ENCODE peak calls at places on chromosome 12, in six cellular contexts. T is HCT116, B is HFF-Myc, J is A549, N is tibial artery, S is left ventricle myocardium inferior. C is an unnamed sample.

GRCh38 chr12:51023625-51024395 is 2.4 kb downstream of the SLC11A2 start:
- DNase-seq in B (no peak), S (no peak), N (no peak), J (no peak), T (no peak), C (no peak)

GRCh38 chr12:47302111-47302597 is 222.4 kb upstream of the AMIGO2 start:
- DNase-seq in N (no peak), B (no peak), J (peak), S (no peak), T (no peak), C (no peak)

GRCh38 chr12:49703647-49704137 is 3.5 kb downstream of the FMNL3 start:
- DNase-seq in N (no peak), S (no peak), J (no peak), T (no peak), B (no peak), C (no peak)

GRCh38 chr12:12441891-12442461 is 85.1 kb downstream of the BORCS5 start:
- DNase-seq in J (no peak), T (no peak), B (no peak), S (no peak), N (no peak), C (no peak)

GRCh38 chr12:50740307-50740706 is 23.6 kb upstream of the ATF1 start:
- DNase-seq in N (no peak), T (no peak), B (no peak), S (no peak), J (no peak), C (no peak)

GRCh38 chr12:74370608-74371216 is 166.9 kb upstream of the ATXN7L3B start:
- DNase-seq in B (no peak), J (no peak), S (no peak), N (no peak), T (no peak), C (no peak)

GRCh38 chr12:3342051-3342450 is 149.0 kb upstream of the PRMT8 start:
- DNase-seq in T (no peak), B (peak), N (no peak), J (no peak), S (peak), C (peak)

GRCh38 chr12:96889273-96889933 is 17.7 kb upstream of the NEDD1 start:
- DNase-seq in T (no peak), J (peak), B (no peak), N (no peak), S (no peak), C (no peak)

GRCh38 chr12:112988224-112988623 is 9.9 kb downstream of the OAS2 start:
- DNase-seq in T (no peak), N (no peak), B (no peak), S (no peak), J (no peak), C (no peak)

GRCh38 chr12:56220611-56221232 is 1.0 kb downstream of the RNF41 start:
- DNase-seq in B (no peak), S (no peak), T (no peak), J (no peak), N (no peak), C (no peak)

GRCh38 chr12:33690562-33690961 is 250.9 kb upstream of the SYT10 start:
- DNase-seq in T (no peak), N (no peak), J (no peak), B (no peak), S (no peak), C (no peak)

GRCh38 chr12:12716151-12716844 is 870 bp upstream of the CDKN1B start:
- DNase-seq in N (no peak), J (no peak), B (no peak), S (no peak), T (no peak), C (no peak)

GRCh38 chr12:111775205-111776193 is 8.8 kb downstream of the ALDH2 start:
- DNase-seq in T (no peak), S (peak), B (peak), N (peak), J (no peak), C (no peak)

GRCh38 chr12:59916988-59917387 is 321.2 kb downstream of the SLC16A7 start:
- DNase-seq in B (no peak), S (no peak), T (no peak), N (no peak), J (no peak), C (no peak)

GRCh38 chr12:42884116-42884515 is 294.6 kb upstream of the PRICKLE1 start:
- DNase-seq in B (no peak), J (no peak), N (no peak), T (no peak), S (no peak), C (no peak)
- TF ChIP-seq CTCF in B (no peak), J (no peak), N (no peak), T (no peak), S (no peak), C (no peak)

GRCh38 chr12:84803661-84804060 is 108.9 kb downstream of the SLC6A15 start:
- DNase-seq in S (no peak), J (no peak), T (no peak), N (no peak), B (no peak), C (no peak)
- TF ChIP-seq CTCF in S (no peak), J (no peak), T (no peak), N (no peak), B (no peak), C (no peak)

DNA sequence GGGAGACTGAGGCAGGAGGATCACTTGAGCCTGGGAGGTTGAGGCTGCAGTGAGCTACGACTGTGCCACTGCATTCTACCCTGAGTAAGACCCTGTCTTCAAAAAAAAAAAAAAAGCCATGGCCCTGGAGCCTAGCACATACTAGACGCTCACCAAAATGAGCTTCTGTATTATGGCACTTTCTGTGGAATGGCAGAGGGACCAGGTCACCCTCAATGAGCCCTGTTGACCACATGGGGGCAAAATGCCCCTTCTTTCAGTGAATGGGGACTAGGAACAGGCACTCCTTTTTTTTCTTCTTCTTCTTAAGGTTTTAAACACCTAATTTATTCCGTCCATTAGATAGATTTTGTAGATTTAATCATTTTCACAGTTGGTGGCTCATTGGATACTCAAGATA is 50.5 kb downstream of the FAM222A start:
- DNase-seq in S (no peak), T (no peak), B (no peak), N (no peak), J (no peak), C (no peak)
- TF ChIP-seq CTCF in S (no peak), T (no peak), B (no peak), N (no peak), J (peak), C (peak)

DNA sequence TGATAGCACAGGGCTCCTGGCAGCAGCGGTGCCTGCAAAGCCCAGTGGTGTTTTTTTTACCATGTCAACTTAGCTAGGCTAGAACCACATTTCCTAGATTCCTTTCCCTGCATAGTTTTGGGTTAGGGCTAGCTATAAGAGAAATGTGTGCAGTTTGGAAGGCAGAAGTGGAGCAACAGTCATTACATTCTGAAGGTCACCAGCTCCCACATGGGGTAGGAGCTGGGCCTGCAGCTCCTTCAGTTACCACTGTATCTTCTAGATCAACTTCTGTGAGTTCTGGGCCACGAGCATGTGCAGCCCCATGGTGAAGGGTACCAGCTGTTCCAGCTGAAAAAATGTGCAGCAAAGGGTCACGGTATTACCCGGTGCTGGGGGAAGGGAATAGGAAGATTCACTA is 2.3 kb upstream of the SLC25A3 start:
- DNase-seq in J (no peak), N (no peak), T (no peak), S (no peak), B (no peak), C (no peak)
- TF ChIP-seq CTCF in J (no peak), N (no peak), T (no peak), S (no peak), B (no peak), C (no peak)

GRCh38 chr12:68686595-68687521 is at the start of gene NUP107:
- DNase-seq in S (peak), B (peak), J (peak), N (peak), T (peak), C (peak)
- TF ChIP-seq CTCF in S (peak), B (no peak), J (no peak), N (peak), T (no peak), C (no peak)

DNA sequence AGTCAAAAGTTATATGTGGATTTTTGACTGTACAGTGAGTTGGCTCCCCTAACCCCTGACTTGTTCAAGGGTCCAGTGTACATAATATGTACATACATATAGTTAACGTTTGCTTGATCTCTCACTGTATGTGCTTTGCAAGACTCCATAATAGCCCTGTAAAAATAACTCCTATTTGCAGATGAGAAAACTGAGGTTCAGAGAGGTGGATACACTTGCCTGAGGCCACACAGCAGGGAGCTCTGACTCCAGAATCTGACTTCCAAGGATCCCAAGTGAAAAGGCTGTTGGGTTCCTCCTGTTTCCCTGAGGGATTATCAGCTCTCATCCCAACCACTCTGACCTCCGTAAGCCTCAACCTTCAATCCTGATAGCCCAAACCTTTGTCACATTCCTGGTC is 41.7 kb downstream of the CMKLR1 start:
- DNase-seq in N (no peak), J (no peak), T (no peak), S (no peak), B (no peak), C (no peak)
- TF ChIP-seq CTCF in N (no peak), J (no peak), T (no peak), S (no peak), B (no peak), C (no peak)

GRCh38 chr12:132144115-132145071 is at the start of the genes DDX51 and NOC4L:
- DNase-seq in T (peak), B (peak), N (peak), S (peak), J (peak), C (peak)
- TF ChIP-seq CTCF in T (no peak), B (no peak), N (no peak), S (no peak), J (no peak), C (no peak)

DNA sequence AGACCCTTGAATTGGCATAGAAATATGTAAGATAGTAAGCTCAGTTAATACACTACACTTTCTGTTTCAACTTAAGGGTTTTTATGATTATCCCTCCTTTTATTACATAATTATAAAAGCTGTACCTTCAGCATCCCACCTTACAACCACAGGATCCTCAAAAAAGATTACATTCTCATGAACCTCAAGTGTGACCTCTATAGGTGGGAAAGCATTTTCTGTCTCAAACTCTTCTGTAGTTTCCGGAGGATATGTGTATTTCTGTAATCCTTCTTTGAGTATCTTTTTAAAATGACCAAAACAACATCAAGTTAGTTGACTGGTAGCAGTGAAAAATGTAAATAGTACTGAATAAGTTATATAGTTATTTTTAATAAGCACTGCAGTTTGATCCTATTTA is 75.9 kb downstream of the DNAI7 start:
- DNase-seq in T (no peak), S (no peak), B (no peak), N (no peak), J (no peak), C (no peak)
- TF ChIP-seq CTCF in T (no peak), S (no peak), B (no peak), N (no peak), J (no peak), C (no peak)

DNA sequence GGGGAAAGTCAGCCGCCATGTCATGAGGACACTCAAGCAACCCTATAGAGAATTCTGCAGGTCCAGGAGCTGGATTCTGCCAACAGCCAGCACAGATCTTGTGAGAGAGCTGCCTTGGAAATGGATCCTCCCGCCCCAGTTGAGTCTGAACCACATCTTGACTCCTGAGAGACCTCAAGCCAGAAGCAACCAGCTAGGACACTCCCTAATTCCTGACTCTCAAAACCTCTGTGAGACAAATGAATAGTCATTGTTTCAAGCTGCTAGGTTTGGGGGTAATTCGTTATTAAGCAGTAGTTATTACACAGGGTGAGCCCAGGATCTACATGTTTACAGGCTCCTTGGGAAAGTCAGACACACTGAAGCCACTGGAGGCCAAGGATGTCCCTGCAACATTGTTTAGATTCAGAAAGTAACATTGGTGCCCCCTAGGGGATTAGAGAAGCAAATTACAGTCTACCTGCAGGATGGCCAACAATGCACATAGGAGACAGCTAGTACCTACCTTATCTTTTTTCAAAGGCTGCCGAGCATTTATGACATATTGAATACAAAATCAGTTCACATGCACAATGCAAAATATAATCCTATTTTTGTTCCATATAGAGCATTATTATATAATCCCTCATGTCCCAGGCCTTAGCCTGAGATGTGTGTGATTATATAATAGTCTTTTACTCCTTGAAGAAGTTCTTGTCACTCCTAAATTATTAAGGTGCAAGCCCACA is 57.9 kb upstream of the FICD start:
- DNase-seq in T (peak), J (peak), N (no peak), S (no peak), B (peak), C (no peak)
- TF ChIP-seq CTCF in T (peak), J (peak), N (peak), S (peak), B (peak), C (peak)

DNA sequence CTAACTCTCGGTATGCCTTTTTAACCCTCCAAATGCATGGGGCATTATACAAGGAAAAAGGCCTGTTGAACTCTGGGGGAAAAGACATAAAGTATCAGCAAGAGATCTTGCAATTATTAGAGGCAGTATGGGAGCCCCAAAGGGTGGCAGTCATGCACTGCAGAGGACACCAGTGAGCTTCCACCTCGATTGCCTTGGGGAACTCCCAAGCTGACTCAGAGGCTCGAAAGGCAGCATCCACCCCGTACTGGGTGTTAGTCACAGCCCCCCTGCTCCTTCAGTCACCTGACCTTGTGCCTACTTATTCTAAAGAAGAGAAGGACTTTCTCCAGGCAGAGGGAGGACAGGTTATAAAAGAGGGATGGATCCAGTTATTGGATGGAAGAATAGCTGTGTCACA is 781.4 kb upstream of the TMEM132C start:
- DNase-seq in N (no peak), S (no peak), B (peak), J (no peak), T (no peak), C (no peak)
- TF ChIP-seq CTCF in N (no peak), S (no peak), B (peak), J (no peak), T (no peak), C (no peak)

C was measured in glutamatergic neuron.